ENCODE peak calls at places on chromosome 22, in four cellular contexts. One of them, this sample, is unnamed.

GRCh38 chr22:32237905-32238304 is 17.2 kb downstream of the SLC5A4 start:
- DNase-seq in EH: no peak
- DNase-seq in epithelial cell of esophagus: no peak
- DNase-seq in stimulated activated CD8-positive, alpha-beta memory T cell treated with anti-CD3 and anti-CD28 coated beads, Interleukin-15, amount 100 ng/mL, for 4 hours: no peak
- DNase-seq in this sample: no peak

GRCh38 chr22:23305922-23306374 is 125.6 kb downstream of the BCR start:
- DNase-seq in stimulated activated CD8-positive, alpha-beta memory T cell treated with anti-CD3 and anti-CD28 coated beads, Interleukin-15, amount 100 ng/mL, for 4 hours: no peak
- DNase-seq in epithelial cell of esophagus: peak
- DNase-seq in EH: peak
- DNase-seq in this sample: no peak

GRCh38 chr22:37638351-37639069 is 959 bp upstream of the SH3BP1 start:
- DNase-seq in epithelial cell of esophagus: peak
- DNase-seq in EH: no peak
- DNase-seq in stimulated activated CD8-positive, alpha-beta memory T cell treated with anti-CD3 and anti-CD28 coated beads, Interleukin-15, amount 100 ng/mL, for 4 hours: no peak
- DNase-seq in this sample: no peak

GRCh38 chr22:31556627-31557203 is 60.4 kb downstream of the SFI1 start:
- DNase-seq in epithelial cell of esophagus: peak
- DNase-seq in stimulated activated CD8-positive, alpha-beta memory T cell treated with anti-CD3 and anti-CD28 coated beads, Interleukin-15, amount 100 ng/mL, for 4 hours: no peak
- DNase-seq in EH: peak
- DNase-seq in this sample: peak

GRCh38 chr22:47036936-47037485 is 274.6 kb downstream of the TBC1D22A start:
- DNase-seq in epithelial cell of esophagus: no peak
- DNase-seq in EH: no peak
- DNase-seq in stimulated activated CD8-positive, alpha-beta memory T cell treated with anti-CD3 and anti-CD28 coated beads, Interleukin-15, amount 100 ng/mL, for 4 hours: no peak
- DNase-seq in this sample: no peak

GRCh38 chr22:37816543-37817180 is 6.5 kb upstream of the GALR3 start:
- DNase-seq in EH: no peak
- DNase-seq in epithelial cell of esophagus: no peak
- DNase-seq in stimulated activated CD8-positive, alpha-beta memory T cell treated with anti-CD3 and anti-CD28 coated beads, Interleukin-15, amount 100 ng/mL, for 4 hours: no peak
- DNase-seq in this sample: no peak

GRCh38 chr22:44180706-44181032 is at the start of gene PARVG:
- DNase-seq in stimulated activated CD8-positive, alpha-beta memory T cell treated with anti-CD3 and anti-CD28 coated beads, Interleukin-15, amount 100 ng/mL, for 4 hours: no peak
- DNase-seq in epithelial cell of esophagus: peak
- DNase-seq in EH: no peak
- DNase-seq in this sample: peak

GRCh38 chr22:48244388-48245118 is 1482.1 kb downstream of the TBC1D22A start:
- DNase-seq in EH: no peak
- DNase-seq in stimulated activated CD8-positive, alpha-beta memory T cell treated with anti-CD3 and anti-CD28 coated beads, Interleukin-15, amount 100 ng/mL, for 4 hours: no peak
- DNase-seq in epithelial cell of esophagus: no peak
- DNase-seq in this sample: no peak

GRCh38 chr22:42648368-42649260 is 578 bp downstream of the CYB5R3 start:
- DNase-seq in stimulated activated CD8-positive, alpha-beta memory T cell treated with anti-CD3 and anti-CD28 coated beads, Interleukin-15, amount 100 ng/mL, for 4 hours: no peak
- DNase-seq in epithelial cell of esophagus: peak
- DNase-seq in EH: peak
- DNase-seq in this sample: no peak

GRCh38 chr22:19853879-19854777 is 546 bp downstream of the GNB1L start:
- DNase-seq in EH: no peak
- DNase-seq in stimulated activated CD8-positive, alpha-beta memory T cell treated with anti-CD3 and anti-CD28 coated beads, Interleukin-15, amount 100 ng/mL, for 4 hours: no peak
- DNase-seq in epithelial cell of esophagus: no peak
- DNase-seq in this sample: no peak

GRCh38 chr22:27105142-27106025 is 448.0 kb downstream of the MIAT start:
- DNase-seq in epithelial cell of esophagus: peak
- DNase-seq in EH: peak
- DNase-seq in stimulated activated CD8-positive, alpha-beta memory T cell treated with anti-CD3 and anti-CD28 coated beads, Interleukin-15, amount 100 ng/mL, for 4 hours: no peak
- DNase-seq in this sample: peak

GRCh38 chr22:30829901-30830550 is 135.4 kb downstream of the OSBP2 start:
- DNase-seq in EH: peak
- DNase-seq in epithelial cell of esophagus: peak
- DNase-seq in stimulated activated CD8-positive, alpha-beta memory T cell treated with anti-CD3 and anti-CD28 coated beads, Interleukin-15, amount 100 ng/mL, for 4 hours: no peak
- DNase-seq in this sample: no peak

GRCh38 chr22:45208993-45209838 is 31.5 kb downstream of the KIAA0930 start:
- DNase-seq in epithelial cell of esophagus: peak
- DNase-seq in stimulated activated CD8-positive, alpha-beta memory T cell treated with anti-CD3 and anti-CD28 coated beads, Interleukin-15, amount 100 ng/mL, for 4 hours: no peak
- DNase-seq in EH: peak
- DNase-seq in this sample: peak

GRCh38 chr22:47030881-47031627 is 268.6 kb downstream of the TBC1D22A start:
- DNase-seq in EH: peak
- DNase-seq in epithelial cell of esophagus: no peak
- DNase-seq in stimulated activated CD8-positive, alpha-beta memory T cell treated with anti-CD3 and anti-CD28 coated beads, Interleukin-15, amount 100 ng/mL, for 4 hours: no peak
- DNase-seq in this sample: no peak

GRCh38 chr22:39349506-39349966 is 255 bp upstream of the SYNGR1 start:
- DNase-seq in stimulated activated CD8-positive, alpha-beta memory T cell treated with anti-CD3 and anti-CD28 coated beads, Interleukin-15, amount 100 ng/mL, for 4 hours: no peak
- DNase-seq in epithelial cell of esophagus: no peak
- DNase-seq in EH: peak
- DNase-seq in this sample: peak

GRCh38 chr22:41642711-41643110 is 21.6 kb downstream of the XRCC6 start:
- DNase-seq in epithelial cell of esophagus: peak
- DNase-seq in stimulated activated CD8-positive, alpha-beta memory T cell treated with anti-CD3 and anti-CD28 coated beads, Interleukin-15, amount 100 ng/mL, for 4 hours: no peak
- DNase-seq in EH: no peak
- DNase-seq in this sample: no peak

GRCh38 chr22:50604623-50605348 is 4.2 kb downstream of the MAPK8IP2 start:
- DNase-seq in EH: no peak
- DNase-seq in epithelial cell of esophagus: no peak
- DNase-seq in stimulated activated CD8-positive, alpha-beta memory T cell treated with anti-CD3 and anti-CD28 coated beads, Interleukin-15, amount 100 ng/mL, for 4 hours: no peak
- DNase-seq in this sample: no peak

GRCh38 chr22:40751250-40751649 is 67.9 kb downstream of the SLC25A17 start:
- DNase-seq in epithelial cell of esophagus: no peak
- DNase-seq in EH: no peak
- DNase-seq in stimulated activated CD8-positive, alpha-beta memory T cell treated with anti-CD3 and anti-CD28 coated beads, Interleukin-15, amount 100 ng/mL, for 4 hours: no peak
- DNase-seq in this sample: no peak

GRCh38 chr22:37957232-37957631 is 3.7 kb downstream of the POLR2F start:
- DNase-seq in EH: no peak
- DNase-seq in epithelial cell of esophagus: no peak
- DNase-seq in stimulated activated CD8-positive, alpha-beta memory T cell treated with anti-CD3 and anti-CD28 coated beads, Interleukin-15, amount 100 ng/mL, for 4 hours: no peak
- DNase-seq in this sample: no peak

GRCh38 chr22:50575426-50575941 is 2.7 kb downstream of the CPT1B start:
- DNase-seq in EH: no peak
- DNase-seq in stimulated activated CD8-positive, alpha-beta memory T cell treated with anti-CD3 and anti-CD28 coated beads, Interleukin-15, amount 100 ng/mL, for 4 hours: no peak
- DNase-seq in epithelial cell of esophagus: no peak
- DNase-seq in this sample: no peak

GRCh38 chr22:36612458-36612857 is 83.5 kb upstream of the EIF3D start:
- DNase-seq in stimulated activated CD8-positive, alpha-beta memory T cell treated with anti-CD3 and anti-CD28 coated beads, Interleukin-15, amount 100 ng/mL, for 4 hours: no peak
- DNase-seq in epithelial cell of esophagus: no peak
- DNase-seq in EH: peak
- DNase-seq in this sample: no peak

GRCh38 chr22:22463855-22464540 is 44.5 kb downstream of the ZNF280B start:
- DNase-seq in stimulated activated CD8-positive, alpha-beta memory T cell treated with anti-CD3 and anti-CD28 coated beads, Interleukin-15, amount 100 ng/mL, for 4 hours: no peak
- DNase-seq in EH: peak
- DNase-seq in epithelial cell of esophagus: peak
- DNase-seq in this sample: peak

GRCh38 chr22:37611202-37611601 is 2.6 kb downstream of the GGA1 start:
- DNase-seq in epithelial cell of esophagus: no peak
- DNase-seq in EH: no peak
- DNase-seq in stimulated activated CD8-positive, alpha-beta memory T cell treated with anti-CD3 and anti-CD28 coated beads, Interleukin-15, amount 100 ng/mL, for 4 hours: no peak
- DNase-seq in this sample: peak

GRCh38 chr22:20380486-20380885 is 13.5 kb upstream of the ZNF74 start:
- DNase-seq in stimulated activated CD8-positive, alpha-beta memory T cell treated with anti-CD3 and anti-CD28 coated beads, Interleukin-15, amount 100 ng/mL, for 4 hours: no peak
- DNase-seq in EH: no peak
- DNase-seq in epithelial cell of esophagus: peak
- DNase-seq in this sample: no peak

GRCh38 chr22:29208879-29209623 is 3.4 kb downstream of the EMID1 start:
- DNase-seq in EH: no peak
- DNase-seq in epithelial cell of esophagus: no peak
- DNase-seq in stimulated activated CD8-positive, alpha-beta memory T cell treated with anti-CD3 and anti-CD28 coated beads, Interleukin-15, amount 100 ng/mL, for 4 hours: no peak
- DNase-seq in this sample: no peak

GRCh38 chr22:38935023-38935422 is 22.4 kb upstream of the APOBEC3A start:
- DNase-seq in epithelial cell of esophagus: peak
- DNase-seq in EH: no peak
- DNase-seq in stimulated activated CD8-positive, alpha-beta memory T cell treated with anti-CD3 and anti-CD28 coated beads, Interleukin-15, amount 100 ng/mL, for 4 hours: no peak
- DNase-seq in this sample: no peak

GRCh38 chr22:40153705-40154104 is 24.0 kb upstream of the TNRC6B start:
- DNase-seq in EH: no peak
- DNase-seq in epithelial cell of esophagus: no peak
- DNase-seq in stimulated activated CD8-positive, alpha-beta memory T cell treated with anti-CD3 and anti-CD28 coated beads, Interleukin-15, amount 100 ng/mL, for 4 hours: no peak
- DNase-seq in this sample: no peak

GRCh38 chr22:41442240-41442792 is 4.3 kb downstream of the TOB2 start:
- DNase-seq in stimulated activated CD8-positive, alpha-beta memory T cell treated with anti-CD3 and anti-CD28 coated beads, Interleukin-15, amount 100 ng/mL, for 4 hours: no peak
- DNase-seq in epithelial cell of esophagus: no peak
- DNase-seq in EH: no peak
- DNase-seq in this sample: no peak

GRCh38 chr22:25402501-25403283 is 161.8 kb upstream of the GRK3 start:
- DNase-seq in stimulated activated CD8-positive, alpha-beta memory T cell treated with anti-CD3 and anti-CD28 coated beads, Interleukin-15, amount 100 ng/mL, for 4 hours: no peak
- DNase-seq in epithelial cell of esophagus: peak
- DNase-seq in EH: peak
- DNase-seq in this sample: no peak

GRCh38 chr22:18059991-18060390 is 17.8 kb upstream of the PEX26 start:
- DNase-seq in stimulated activated CD8-positive, alpha-beta memory T cell treated with anti-CD3 and anti-CD28 coated beads, Interleukin-15, amount 100 ng/mL, for 4 hours: no peak
- DNase-seq in epithelial cell of esophagus: no peak
- DNase-seq in EH: no peak
- DNase-seq in this sample: no peak

GRCh38 chr22:50011447-50012200 is 941 bp downstream of the IL17REL start:
- DNase-seq in EH: no peak
- DNase-seq in stimulated activated CD8-positive, alpha-beta memory T cell treated with anti-CD3 and anti-CD28 coated beads, Interleukin-15, amount 100 ng/mL, for 4 hours: no peak
- DNase-seq in epithelial cell of esophagus: no peak
- DNase-seq in this sample: no peak

GRCh38 chr22:24007253-24008021 is 2.2 kb upstream of the GSTT4 start:
- DNase-seq in epithelial cell of esophagus: no peak
- DNase-seq in EH: no peak
- DNase-seq in stimulated activated CD8-positive, alpha-beta memory T cell treated with anti-CD3 and anti-CD28 coated beads, Interleukin-15, amount 100 ng/mL, for 4 hours: no peak
- DNase-seq in this sample: no peak

GRCh38 chr22:21568207-21569075 is 927 bp downstream of the UBE2L3 start:
- DNase-seq in EH: peak
- DNase-seq in epithelial cell of esophagus: no peak
- DNase-seq in stimulated activated CD8-positive, alpha-beta memory T cell treated with anti-CD3 and anti-CD28 coated beads, Interleukin-15, amount 100 ng/mL, for 4 hours: no peak
- DNase-seq in this sample: peak

GRCh38 chr22:19892249-19892879 is 37.7 kb upstream of the GNB1L start:
- DNase-seq in EH: peak
- DNase-seq in stimulated activated CD8-positive, alpha-beta memory T cell treated with anti-CD3 and anti-CD28 coated beads, Interleukin-15, amount 100 ng/mL, for 4 hours: no peak
- DNase-seq in epithelial cell of esophagus: no peak
- DNase-seq in this sample: no peak

GRCh38 chr22:50125029-50125428 is 35.2 kb downstream of the MOV10L1 start:
- DNase-seq in stimulated activated CD8-positive, alpha-beta memory T cell treated with anti-CD3 and anti-CD28 coated beads, Interleukin-15, amount 100 ng/mL, for 4 hours: no peak
- DNase-seq in EH: no peak
- DNase-seq in epithelial cell of esophagus: no peak
- DNase-seq in this sample: no peak

GRCh38 chr22:31192513-31192912 is 19.6 kb upstream of the LIMK2 start:
- DNase-seq in epithelial cell of esophagus: peak
- DNase-seq in stimulated activated CD8-positive, alpha-beta memory T cell treated with anti-CD3 and anti-CD28 coated beads, Interleukin-15, amount 100 ng/mL, for 4 hours: no peak
- DNase-seq in EH: peak
- DNase-seq in this sample: no peak